ENCODE peak calls at places on chromosomes 5 and 9, in four cellular contexts. B is fibroblast of mammary gland, F is IMR-90, I is left lung. N is an unnamed sample.
A peak's percentile ranks its signal among the peaks of the same experiment; 100 is the strongest.

GRCh38 chr9:83384214-83384613 is 154.0 kb downstream of the FRMD3 start:
- DNase-seq in I (no peak), F (no peak), B (no peak), N (no peak)

GRCh38 chr5:150142800-150143724 is 12.6 kb downstream of the PDGFRB start:
- DNase-seq in F (peak; percentile 98), B (peak; percentile 98), I (peak; percentile 76), N (no peak)

GRCh38 chr9:90326219-90326618 is 316.4 kb downstream of the DIRAS2 start:
- DNase-seq in I (no peak), B (peak; percentile 56), F (peak; percentile 37), N (no peak)

GRCh38 chr9:129069128-129069824 is 11.6 kb upstream of the DOLPP1 start:
- DNase-seq in I (peak; percentile 75), B (no peak), F (no peak), N (peak; percentile 85)

GRCh38 chr5:134139377-134139851 is 24.9 kb downstream of the TCF7 start:
- DNase-seq in B (peak; percentile 38), I (peak; percentile 7), F (no peak), N (peak; percentile 23)

GRCh38 chr9:134736791-134737489 is 95.3 kb downstream of the COL5A1 start:
- DNase-seq in F (no peak), I (no peak), B (no peak), N (no peak)

GRCh38 chr5:157750320-157750719 is 6.8 kb downstream of the LSM11 start:
- DNase-seq in I (no peak), F (peak; percentile 71), B (peak; percentile 70), N (no peak)

GRCh38 chr5:67301285-67301904 is 104.8 kb upstream of the CD180 start:
- DNase-seq in I (peak; percentile 73), F (peak; percentile 82), B (peak; percentile 95), N (peak; percentile 63)

GRCh38 chr5:181189363-181189961 is 15.5 kb downstream of the TRIM7 start:
- DNase-seq in F (peak; percentile 30), I (no peak), B (peak; percentile 36), N (no peak)

GRCh38 chr9:110809038-110809595 is 140.5 kb downstream of the MUSK start:
- DNase-seq in F (no peak), I (no peak), B (no peak), N (no peak)

GRCh38 chr9:36040271-36040925 is 3.7 kb downstream of the RECK start:
- DNase-seq in B (no peak), I (no peak), F (peak; percentile 72), N (no peak)

GRCh38 chr5:60945760-60946253 is 802 bp downstream of the NDUFAF2 start:
- DNase-seq in F (peak; percentile 37), B (peak; percentile 72), I (peak; percentile 44), N (no peak)

GRCh38 chr9:112848316-112849151 is 42.1 kb downstream of the SLC46A2 start:
- DNase-seq in F (no peak), I (no peak), B (no peak), N (no peak)

GRCh38 chr5:136066705-136067271 is 38.0 kb downstream of the TGFBI start:
- DNase-seq in F (peak; percentile 77), I (no peak), B (peak; percentile 76), N (no peak)

GRCh38 chr5:5588386-5588785 is 165.9 kb downstream of the ICE1 start:
- DNase-seq in F (no peak), B (no peak), I (no peak), N (no peak)

GRCh38 chr5:134594797-134595457 is 37.7 kb downstream of the SAR1B start:
- DNase-seq in F (no peak), I (no peak), B (no peak), N (no peak)

GRCh38 chr5:87398981-87399616 is 13.6 kb downstream of the CCNH start:
- DNase-seq in B (peak; percentile 54), F (no peak), I (no peak), N (no peak)

GRCh38 chr9:13111778-13112177 is 167.7 kb downstream of the MPDZ start:
- DNase-seq in I (no peak), F (no peak), B (peak; percentile 21), N (no peak)

GRCh38 chr5:131818001-131818724 is 21.3 kb upstream of the FNIP1 start:
- DNase-seq in B (no peak), F (no peak), I (no peak), N (no peak)

GRCh38 chr9:124263158-124263557 is 5.4 kb downstream of the NEK6 start:
- DNase-seq in B (peak; percentile 39), F (no peak), I (no peak), N (no peak)

GRCh38 chr9:37408933-37409710 is 13.4 kb upstream of the GRHPR start:
- DNase-seq in F (no peak), B (no peak), I (no peak), N (no peak)

GRCh38 chr9:132443951-132444615 is 34.1 kb downstream of the CFAP77 start:
- DNase-seq in F (no peak), B (no peak), I (no peak), N (no peak)

GRCh38 chr5:141560725-141561483 is 57.9 kb downstream of the DIAPH1 start:
- DNase-seq in B (peak; percentile 98), I (peak; percentile 67), F (peak; percentile 98), N (peak; percentile 60)

GRCh38 chr9:100577776-100578448 is at the start of gene CAVIN4:
- DNase-seq in B (peak; percentile 55), F (peak; percentile 91), I (no peak), N (no peak)

GRCh38 chr5:31100047-31100575 is 93.4 kb upstream of the CDH6 start:
- DNase-seq in I (no peak), B (no peak), F (no peak), N (no peak)

GRCh38 chr5:16980983-16981382 is 44.9 kb upstream of the MYO10 start:
- DNase-seq in I (no peak), F (peak; percentile 19), B (peak; percentile 37), N (no peak)

GRCh38 chr9:114908796-114909448 is 21.5 kb downstream of the TNFSF8 start:
- DNase-seq in B (peak; percentile 57), I (no peak), F (peak; percentile 63), N (no peak)

GRCh38 chr5:172450453-172450852 is 3.9 kb downstream of the SH3PXD2B start:
- DNase-seq in F (no peak), B (no peak), I (no peak), N (no peak)

GRCh38 chr5:133265720-133266575 is 214.1 kb downstream of the HSPA4 start:
- DNase-seq in I (no peak), F (no peak), B (no peak), N (no peak)

GRCh38 chr9:94642526-94642925 is 3.2 kb upstream of the FBP1 start:
- DNase-seq in I (no peak), F (no peak), B (no peak), N (no peak)

GRCh38 chr9:114046876-114047275 is 31.2 kb downstream of the AMBP start:
- DNase-seq in F (peak; percentile 52), I (no peak), B (peak; percentile 39), N (no peak)

GRCh38 chr5:120813551-120813950 is 349.5 kb downstream of the PRR16 start:
- DNase-seq in I (no peak), B (no peak), F (no peak), N (no peak)

GRCh38 chr5:120818128-120818527 is 354.0 kb downstream of the PRR16 start:
- DNase-seq in I (no peak), F (no peak), B (no peak), N (no peak)

DNA sequence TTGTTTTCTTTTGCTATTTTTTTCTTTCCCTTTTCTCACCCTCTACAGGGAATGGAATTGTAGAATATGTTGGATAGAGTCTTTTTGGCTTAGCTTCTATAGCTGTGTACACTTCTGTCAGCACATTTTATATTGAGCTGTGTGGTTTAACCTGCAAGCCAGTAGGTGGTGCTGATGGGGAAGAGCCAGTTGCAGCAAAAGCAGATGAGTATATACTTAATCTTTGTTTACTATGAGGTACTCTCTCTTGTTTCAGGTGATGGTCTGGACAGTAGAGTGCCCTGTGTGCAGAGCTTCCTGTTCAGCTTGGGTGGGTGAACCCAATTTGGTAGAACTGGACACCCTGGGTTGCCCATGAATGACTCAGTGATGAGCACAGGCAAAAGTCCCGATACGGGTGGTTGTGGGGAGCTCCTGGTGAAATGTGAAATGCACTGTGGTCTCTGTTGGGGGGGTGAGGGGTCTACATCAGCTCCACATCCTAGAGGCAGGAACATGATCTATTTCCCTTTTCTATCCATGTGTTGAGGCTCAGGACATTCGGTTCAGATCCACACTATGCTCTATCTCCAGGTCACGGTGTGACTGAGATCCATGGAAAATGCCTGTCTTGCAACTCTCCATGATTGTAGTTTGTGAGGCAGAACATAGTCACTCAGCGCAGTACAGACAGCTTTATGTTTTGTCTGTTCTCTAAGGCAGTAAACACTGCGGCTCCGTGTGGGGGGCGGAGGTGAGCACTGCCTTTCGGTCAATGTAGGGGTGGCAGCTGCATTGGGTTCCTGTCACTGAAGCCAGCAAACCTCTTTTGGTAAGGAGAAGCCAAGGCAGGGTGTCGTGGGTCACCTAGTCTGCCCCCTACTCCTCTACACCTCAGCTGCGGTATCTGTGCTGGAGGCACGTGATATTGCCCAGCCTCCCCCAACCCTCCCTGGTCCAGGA is 353.2 kb downstream of the PRR16 start:
- DNase-seq in B (peak; percentile 44), I (no peak), F (peak; percentile 31), N (no peak)
- TF ChIP-seq CTCF in B (peak; percentile 68), I (peak; percentile 27), F (peak; percentile 49), N (peak; percentile 13)

DNA sequence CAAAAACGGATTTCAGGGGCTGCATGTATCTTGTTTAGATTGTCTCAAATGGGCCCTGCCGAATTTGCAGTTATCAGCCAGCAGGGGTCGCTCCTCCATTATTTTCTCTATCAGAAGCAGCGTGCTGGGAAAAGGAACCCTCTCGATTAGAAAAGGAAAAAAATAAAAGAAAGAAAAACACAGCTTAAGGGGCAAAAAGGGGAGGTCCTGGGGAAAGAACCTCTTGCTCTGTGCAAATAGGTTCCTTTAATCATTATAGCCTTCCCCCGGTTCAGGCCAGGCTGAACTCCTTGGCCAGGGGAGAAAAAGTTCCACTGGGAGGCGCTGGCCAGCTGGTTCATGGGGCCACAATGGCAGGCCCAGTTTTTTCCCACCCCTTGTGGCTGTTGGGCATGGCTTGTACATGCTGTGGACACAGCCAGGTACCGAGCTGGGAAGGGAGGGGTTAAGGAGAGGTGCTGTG is 25.0 kb upstream of the CAPSL start:
- DNase-seq in I (no peak), F (peak; percentile 20), B (peak; percentile 22), N (no peak)
- TF ChIP-seq CTCF in I (no peak), F (peak; percentile 60), B (peak; percentile 46), N (peak; percentile 17)

GRCh38 chr5:93452255-93452654 is 128.8 kb downstream of the NR2F1-AS1 start:
- DNase-seq in B (no peak), I (no peak), F (no peak), N (no peak)
- TF ChIP-seq CTCF in B (no peak), I (no peak), F (no peak), N (no peak)

DNA sequence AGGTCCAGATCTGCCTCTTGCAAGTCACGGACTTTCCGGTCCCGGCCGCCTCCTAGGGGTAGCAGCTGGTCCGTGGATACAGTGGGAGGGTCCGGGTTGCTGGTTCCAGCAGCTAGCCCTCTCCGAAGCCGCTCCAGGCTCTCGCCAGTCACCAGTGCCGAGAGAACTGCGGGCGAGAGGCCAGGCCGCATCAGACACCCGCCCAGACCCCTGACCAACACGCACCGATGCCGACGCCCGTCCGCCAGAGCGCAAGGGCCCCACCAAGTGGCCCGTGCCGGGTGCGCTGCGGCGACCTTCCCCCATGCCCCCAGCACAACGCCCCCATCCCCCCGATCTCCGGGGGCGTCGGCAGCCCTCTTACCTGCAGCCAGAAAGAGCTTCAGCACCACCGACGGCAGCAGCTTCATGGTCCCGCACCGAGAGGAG is 470 bp downstream of the HBEGF start:
- DNase-seq in I (peak; percentile 69), F (peak; percentile 66), B (peak; percentile 63), N (peak; percentile 81)
- TF ChIP-seq CTCF in I (peak; percentile 38), F (peak; percentile 41), B (peak; percentile 43), N (peak; percentile 56)